ENCODE peak calls at places on chromosomes 16 and 17, in six cellular contexts. Z is GM13976, Y is GM10248, R is ovary, S is cardiac muscle cell, O is Calu3. L is an unnamed sample.

GRCh38 chr16:69314534-69314933 is 3.4 kb downstream of the VPS4A start:
- DNase-seq in Z (no peak), Y (no peak), R (no peak), S (no peak), O (no peak), L (no peak)

GRCh38 chr16:31453255-31454204 is 5.8 kb upstream of the ARMC5 start:
- DNase-seq in Z (no peak), Y (no peak), R (peak), S (peak), O (no peak), L (no peak)

GRCh38 chr16:4435668-4436067 is 10.0 kb downstream of the DNAJA3 start:
- DNase-seq in Z (no peak), Y (no peak), R (no peak), S (no peak), O (no peak), L (no peak)

GRCh38 chr17:42928714-42929496 is 28.3 kb downstream of the G6PC1 start:
- DNase-seq in Z (peak), Y (peak), R (no peak), S (peak), O (peak), L (peak)

GRCh38 chr16:31201511-31202401 is 804 bp downstream of the PYCARD start:
- DNase-seq in Z (peak), Y (peak), R (peak), S (no peak), O (peak), L (no peak)

GRCh38 chr17:17186051-17186450 is 20.1 kb downstream of the PLD6 start:
- DNase-seq in Z (peak), Y (peak), R (no peak), S (peak), O (peak), L (no peak)

GRCh38 chr16:5526826-5527225 is 429.2 kb upstream of the EEF2KMT start:
- DNase-seq in Z (no peak), Y (no peak), R (no peak), S (peak), O (no peak), L (no peak)

GRCh38 chr16:87918866-87919680 is 17.3 kb downstream of the CA5A start:
- DNase-seq in Z (no peak), Y (no peak), R (peak), S (no peak), O (no peak), L (no peak)

GRCh38 chr16:28596840-28597691 is at the start of gene SULT1A2:
- DNase-seq in Z (no peak), Y (no peak), R (no peak), S (peak), O (peak), L (no peak)

GRCh38 chr17:7445011-7445927 is at the start of gene CHRNB1:
- DNase-seq in Z (peak), Y (peak), R (peak), S (peak), O (no peak), L (peak)

GRCh38 chr16:56967733-56968132 is 6.0 kb downstream of the CETP start:
- DNase-seq in Z (no peak), Y (no peak), R (no peak), S (no peak), O (no peak), L (no peak)

GRCh38 chr17:14321980-14322776 is 21.3 kb downstream of the HS3ST3B1 start:
- DNase-seq in Z (no peak), Y (no peak), R (no peak), S (no peak), O (no peak), L (no peak)

GRCh38 chr16:58448890-58449289 is 51.1 kb upstream of the NDRG4 start:
- DNase-seq in Z (no peak), Y (no peak), R (no peak), S (no peak), O (no peak), L (no peak)

GRCh38 chr16:50594332-50595260 is 46.4 kb downstream of the NKD1 start:
- DNase-seq in Z (no peak), Y (no peak), R (no peak), S (no peak), O (no peak), L (no peak)

GRCh38 chr16:50595854-50596253 is 47.7 kb downstream of the NKD1 start:
- DNase-seq in Z (no peak), Y (no peak), R (no peak), S (no peak), O (no peak), L (no peak)

GRCh38 chr16:50591800-50592771 is 43.9 kb downstream of the NKD1 start:
- DNase-seq in Z (no peak), Y (no peak), R (peak), S (peak), O (peak), L (no peak)

GRCh38 chr16:50592996-50593395 is 44.8 kb downstream of the NKD1 start:
- DNase-seq in Z (no peak), Y (no peak), R (no peak), S (no peak), O (no peak), L (no peak)

GRCh38 chr16:50593410-50594139 is 45.4 kb downstream of the NKD1 start:
- DNase-seq in Z (no peak), Y (no peak), R (no peak), S (peak), O (no peak), L (peak)
- TF ChIP-seq CTCF in Z (no peak), Y (peak), R (no peak), S (peak), O (no peak), L (peak)

DNA sequence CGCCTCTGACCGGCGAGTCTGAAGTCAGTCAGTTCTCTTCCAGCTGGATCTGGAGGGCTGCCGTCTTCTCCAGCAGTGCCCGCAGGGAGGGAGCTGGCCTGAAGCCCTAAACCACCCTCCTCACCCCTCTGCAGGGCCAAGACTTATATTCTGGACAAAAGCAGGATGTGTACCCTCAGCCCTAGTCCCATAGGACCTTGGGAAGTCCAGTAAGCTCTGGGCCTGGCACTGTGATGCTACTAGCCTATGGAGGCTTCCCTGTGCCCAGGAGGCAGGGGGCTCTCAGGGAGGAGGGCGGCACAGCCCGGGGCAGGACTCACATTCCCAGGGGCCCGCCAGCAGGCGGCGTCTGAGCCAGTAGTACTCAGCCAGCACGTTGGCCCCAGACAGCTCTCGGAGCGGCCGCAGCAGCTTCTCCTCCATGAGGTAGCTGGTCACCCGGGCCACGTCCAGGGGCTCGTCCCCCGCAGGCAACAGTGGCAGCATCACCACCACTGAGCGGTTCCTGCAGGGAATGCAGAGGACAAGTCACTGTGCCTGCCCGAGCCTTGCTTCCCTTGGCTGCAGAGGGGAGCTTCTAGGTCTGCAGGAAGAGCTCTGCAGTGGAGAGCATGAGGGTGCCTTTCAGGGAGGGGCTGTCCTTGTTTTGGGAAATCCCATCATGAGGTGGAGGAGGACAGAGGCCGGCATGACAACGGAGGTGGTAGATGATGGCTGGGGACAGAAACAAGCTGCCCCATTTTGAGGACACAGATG is 41.7 kb downstream of the RMI2 start:
- DNase-seq in Z (peak), Y (no peak), R (no peak), S (peak), O (no peak), L (peak)
- TF ChIP-seq CTCF in Z (peak), Y (peak), R (no peak), S (peak), O (no peak), L (peak)

GRCh38 chr17:489758-490329 is 137.2 kb upstream of the RPH3AL start:
- DNase-seq in Z (peak), Y (peak), R (peak), S (peak), O (peak), L (peak)

GRCh38 chr17:493666-494065 is 141.1 kb upstream of the RPH3AL start:
- DNase-seq in Z (no peak), Y (no peak), R (no peak), S (no peak), O (no peak), L (no peak)

GRCh38 chr17:492015-492399 is 139.4 kb upstream of the RPH3AL start:
- DNase-seq in Z (no peak), Y (no peak), R (no peak), S (no peak), O (no peak), L (no peak)

GRCh38 chr17:491086-492014 is 138.7 kb upstream of the RPH3AL start:
- DNase-seq in Z (peak), Y (peak), R (peak), S (peak), O (peak), L (peak)

DNA sequence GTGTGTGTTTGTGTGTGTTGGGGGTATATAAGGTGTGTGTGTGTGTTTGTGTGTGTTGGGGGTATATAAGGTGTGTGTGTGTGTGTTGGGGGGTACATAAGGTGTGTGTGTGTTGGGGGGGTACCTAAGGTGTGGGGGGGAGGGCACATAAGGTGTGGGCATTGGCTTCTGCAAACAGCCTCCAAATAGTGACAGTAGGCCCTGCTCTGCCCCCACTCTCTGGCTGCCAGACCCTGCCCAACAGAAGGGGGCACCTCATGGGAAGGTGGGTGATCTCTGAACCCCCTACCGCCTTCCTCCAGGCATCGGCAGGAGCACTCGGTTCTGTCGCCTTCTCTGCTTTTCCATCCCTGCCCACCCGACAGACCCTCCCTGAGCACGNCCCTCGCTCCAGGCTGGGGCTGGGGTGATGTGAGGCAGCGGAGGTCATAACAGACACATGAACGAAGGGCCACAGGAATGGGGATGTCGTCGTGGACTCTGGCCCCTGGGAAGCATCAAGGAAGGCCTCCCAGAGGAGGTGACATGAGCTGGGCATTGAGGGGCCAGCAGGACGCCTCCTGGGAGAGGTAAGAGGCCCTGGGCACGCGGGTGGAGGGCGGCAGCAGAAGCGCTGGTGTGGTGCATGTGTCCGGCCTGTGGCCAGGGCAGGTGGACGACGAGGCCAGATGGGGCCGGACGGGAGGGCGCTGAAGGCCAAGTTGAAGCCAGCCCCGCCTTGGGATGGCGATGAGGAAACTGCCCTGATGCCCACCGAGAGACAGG is 136.6 kb upstream of the RPH3AL start:
- DNase-seq in Z (no peak), Y (no peak), R (peak), S (peak), O (no peak), L (peak)
- TF ChIP-seq CTCF in Z (no peak), Y (peak), R (no peak), S (no peak), O (no peak), L (no peak)

GRCh38 chr16:67396775-67397450 is 3.6 kb upstream of the TPPP3 start:
- DNase-seq in Z (no peak), Y (no peak), R (no peak), S (peak), O (no peak), L (no peak)

GRCh38 chr16:67397451-67397801 is 4.1 kb upstream of the TPPP3 start:
- DNase-seq in Z (no peak), Y (no peak), R (peak), S (no peak), O (no peak), L (no peak)

GRCh38 chr16:67395105-67395457 is 1.8 kb upstream of the TPPP3 start:
- DNase-seq in Z (peak), Y (no peak), R (no peak), S (no peak), O (no peak), L (no peak)

GRCh38 chr16:67395458-67396158 is 2.3 kb upstream of the TPPP3 start:
- DNase-seq in Z (peak), Y (no peak), R (peak), S (no peak), O (peak), L (no peak)

DNA sequence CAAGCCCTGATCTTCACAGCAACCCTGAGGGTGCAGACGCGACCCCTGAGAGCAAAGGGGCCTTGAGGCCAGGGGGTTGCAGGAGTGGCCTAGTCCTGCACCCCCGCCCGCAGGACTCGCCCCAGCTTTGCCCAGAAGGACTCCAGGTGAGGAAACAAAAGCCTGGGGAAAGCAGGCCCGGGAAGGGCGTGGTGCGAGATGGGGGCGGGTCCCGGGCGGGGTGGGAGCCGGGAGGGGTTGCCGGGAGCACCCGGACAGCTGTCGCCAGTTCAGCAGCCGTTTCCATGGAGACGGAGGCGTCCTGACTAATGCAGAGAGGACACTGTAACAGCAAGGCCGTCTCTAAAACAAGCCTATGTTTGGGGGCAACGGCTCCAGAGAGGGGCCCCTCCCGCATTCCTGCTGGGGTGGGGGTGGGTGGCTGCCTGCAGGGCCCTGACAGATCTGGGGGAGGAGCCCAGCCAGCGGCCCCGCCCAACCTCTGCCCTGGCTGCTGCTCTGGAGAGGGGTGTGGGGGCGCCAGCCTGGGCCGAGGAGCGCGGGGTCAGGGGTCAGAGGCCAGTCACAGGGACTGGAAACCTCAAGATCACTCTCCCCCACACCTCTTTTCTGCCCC is 3.0 kb upstream of the TPPP3 start:
- DNase-seq in Z (no peak), Y (no peak), R (peak), S (peak), O (peak), L (peak)
- TF ChIP-seq CTCF in Z (no peak), Y (no peak), R (no peak), S (no peak), O (no peak), L (no peak)